ENCODE peak calls at places on chromosome 5, in six cellular contexts. One of them, this sample, is unnamed.

GRCh38 chr5:40687316-40687715 is 7.6 kb downstream of the PTGER4 start:
- DNase-seq in choroid plexus epithelial cell: no peak
- DNase-seq in cardiac muscle cell: no peak
- DNase-seq in mucosa of descending colon: no peak
- DNase-seq in thoracic aorta: no peak
- DNase-seq in AG04450: no peak
- DNase-seq in this sample: no peak

GRCh38 chr5:124285071-124285470 is 461.4 kb downstream of the ZNF608 start:
- DNase-seq in choroid plexus epithelial cell: no peak
- DNase-seq in mucosa of descending colon: peak; percentile 12
- DNase-seq in AG04450: no peak
- DNase-seq in thoracic aorta: no peak
- DNase-seq in cardiac muscle cell: no peak
- DNase-seq in this sample: no peak

GRCh38 chr5:38023353-38023752 is 183.5 kb upstream of the GDNF start:
- DNase-seq in thoracic aorta: no peak
- DNase-seq in cardiac muscle cell: no peak
- DNase-seq in choroid plexus epithelial cell: no peak
- DNase-seq in mucosa of descending colon: no peak
- DNase-seq in AG04450: no peak
- DNase-seq in this sample: no peak

GRCh38 chr5:164742025-164742424 is 1236.6 kb downstream of the MAT2B start:
- DNase-seq in thoracic aorta: no peak
- DNase-seq in AG04450: no peak
- DNase-seq in cardiac muscle cell: no peak
- DNase-seq in mucosa of descending colon: no peak
- DNase-seq in choroid plexus epithelial cell: no peak
- DNase-seq in this sample: no peak

GRCh38 chr5:67659288-67659687 is 462.7 kb upstream of the CD180 start:
- DNase-seq in mucosa of descending colon: no peak
- DNase-seq in thoracic aorta: no peak
- DNase-seq in AG04450: no peak
- DNase-seq in choroid plexus epithelial cell: no peak
- DNase-seq in cardiac muscle cell: no peak
- DNase-seq in this sample: no peak

GRCh38 chr5:149260761-149261160 is 10.9 kb upstream of the AFAP1L1 start:
- DNase-seq in thoracic aorta: no peak
- DNase-seq in mucosa of descending colon: no peak
- DNase-seq in cardiac muscle cell: no peak
- DNase-seq in AG04450: no peak
- DNase-seq in choroid plexus epithelial cell: no peak
- DNase-seq in this sample: no peak

GRCh38 chr5:74016373-74016772 is 390.4 kb downstream of the ARHGEF28 start:
- DNase-seq in mucosa of descending colon: no peak
- DNase-seq in thoracic aorta: no peak
- DNase-seq in AG04450: no peak
- DNase-seq in choroid plexus epithelial cell: no peak
- DNase-seq in cardiac muscle cell: no peak
- DNase-seq in this sample: no peak

GRCh38 chr5:159392881-159393280 is 62.6 kb upstream of the IL12B start:
- DNase-seq in cardiac muscle cell: no peak
- DNase-seq in AG04450: no peak
- DNase-seq in choroid plexus epithelial cell: no peak
- DNase-seq in mucosa of descending colon: no peak
- DNase-seq in thoracic aorta: no peak
- DNase-seq in this sample: no peak

GRCh38 chr5:149658299-149658698 is 71.8 kb upstream of the PPARGC1B start:
- DNase-seq in mucosa of descending colon: peak; percentile 57
- DNase-seq in cardiac muscle cell: no peak
- DNase-seq in AG04450: no peak
- DNase-seq in thoracic aorta: no peak
- DNase-seq in choroid plexus epithelial cell: no peak
- DNase-seq in this sample: no peak

GRCh38 chr5:83731638-83732037 is 11.0 kb upstream of the HAPLN1 start:
- DNase-seq in cardiac muscle cell: no peak
- DNase-seq in mucosa of descending colon: no peak
- DNase-seq in AG04450: no peak
- DNase-seq in choroid plexus epithelial cell: no peak
- DNase-seq in thoracic aorta: no peak
- DNase-seq in this sample: no peak

GRCh38 chr5:5891350-5891749 is 468.9 kb downstream of the ICE1 start:
- DNase-seq in thoracic aorta: no peak
- DNase-seq in AG04450: no peak
- DNase-seq in cardiac muscle cell: no peak
- DNase-seq in mucosa of descending colon: no peak
- DNase-seq in choroid plexus epithelial cell: peak; percentile 7
- DNase-seq in this sample: no peak

DNA sequence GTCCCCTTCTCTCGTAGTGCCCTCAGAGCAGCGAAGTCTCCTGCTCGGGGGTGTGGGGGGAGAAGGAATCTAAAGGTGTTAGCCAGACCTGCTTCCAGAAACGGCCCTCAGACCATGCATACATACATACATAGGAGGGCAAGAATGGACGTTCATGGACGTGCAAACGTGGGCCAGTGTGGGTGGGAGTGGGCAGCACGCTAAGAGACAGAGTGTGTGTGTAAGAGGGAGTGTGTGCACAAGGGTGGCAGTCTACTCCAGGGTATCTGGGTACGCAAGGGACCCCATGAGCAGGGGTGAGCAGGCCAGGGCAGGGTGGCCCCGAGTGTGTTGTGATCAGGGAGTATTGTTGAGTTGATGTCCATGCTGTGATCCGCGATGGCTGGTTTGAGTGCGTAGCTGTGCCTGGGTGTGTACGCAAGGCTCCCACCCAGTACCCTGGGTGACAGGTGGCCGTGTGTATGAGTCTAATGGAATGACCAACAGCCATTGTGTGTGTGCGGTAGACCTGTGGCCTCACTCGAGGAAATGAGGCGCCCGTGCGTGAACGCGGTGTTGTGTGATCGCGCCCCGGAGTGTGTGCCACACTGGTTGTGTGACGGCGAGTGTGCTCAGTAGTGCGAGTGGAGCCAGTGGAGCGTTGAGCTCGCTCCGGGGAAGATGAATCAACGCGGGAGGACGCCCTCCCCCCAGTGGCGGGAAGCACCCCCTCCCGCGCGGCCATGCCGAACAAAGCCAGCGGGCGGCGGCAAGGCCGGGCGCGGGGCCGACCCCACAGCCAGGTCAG is 826 bp downstream of the GPRIN1 start:
- DNase-seq in choroid plexus epithelial cell: no peak
- DNase-seq in cardiac muscle cell: no peak
- DNase-seq in AG04450: no peak
- DNase-seq in mucosa of descending colon: peak; percentile 15
- DNase-seq in thoracic aorta: no peak
- DNase-seq in this sample: no peak
- H3K4me3 ChIP-seq in choroid plexus epithelial cell: peak overlapping the region; percentile 65
- H3K4me3 ChIP-seq in cardiac muscle cell: peak overlapping the region; percentile 45
- H3K4me3 ChIP-seq in AG04450: peak overlapping the region; percentile 73
- H3K4me3 ChIP-seq in mucosa of descending colon: peak overlapping the region; percentile 32
- H3K4me3 ChIP-seq in thoracic aorta: peak overlapping the region; percentile 73
- H3K4me3 ChIP-seq in this sample: peak overlapping the region; percentile 22

DNA sequence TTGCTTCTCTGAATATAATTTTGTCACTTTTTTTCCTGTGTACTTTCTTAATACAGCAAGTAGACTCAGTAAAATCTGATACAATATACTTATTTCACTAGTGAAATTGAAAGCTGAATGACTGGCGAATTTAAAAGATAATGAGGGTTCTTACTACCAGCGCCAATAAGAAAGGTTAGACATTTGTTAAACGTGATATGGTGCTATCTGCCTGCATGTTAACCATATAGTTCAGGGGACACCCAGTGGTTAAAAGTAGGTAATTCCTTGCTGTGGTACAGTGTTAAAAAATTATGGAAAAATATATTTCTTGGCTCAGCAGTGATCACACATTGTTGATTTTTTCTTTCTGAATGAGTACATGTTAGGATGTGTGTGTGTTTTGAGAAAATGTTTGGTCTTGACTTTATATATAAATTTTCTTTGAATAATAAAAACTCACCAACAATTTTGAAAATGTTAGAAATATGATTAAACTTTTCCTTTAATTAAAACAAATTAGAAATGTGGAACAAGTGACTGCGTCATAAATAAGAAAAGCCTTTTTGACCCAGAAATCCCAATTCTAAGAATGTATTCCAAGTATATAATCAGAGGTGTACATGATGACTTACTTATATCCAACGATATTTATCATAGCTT is 25.8 kb downstream of the CAST start:
- DNase-seq in cardiac muscle cell: peak; percentile 41
- DNase-seq in thoracic aorta: no peak
- DNase-seq in choroid plexus epithelial cell: peak; percentile 87
- DNase-seq in AG04450: no peak
- DNase-seq in mucosa of descending colon: no peak
- DNase-seq in this sample: no peak
- TF ChIP-seq CTCF in cardiac muscle cell: peak; percentile 70
- TF ChIP-seq CTCF in thoracic aorta: peak; percentile 42
- TF ChIP-seq CTCF in choroid plexus epithelial cell: peak; percentile 67
- TF ChIP-seq CTCF in AG04450: peak; percentile 77
- TF ChIP-seq CTCF in mucosa of descending colon: no peak
- TF ChIP-seq CTCF in this sample: peak; percentile 37

DNA sequence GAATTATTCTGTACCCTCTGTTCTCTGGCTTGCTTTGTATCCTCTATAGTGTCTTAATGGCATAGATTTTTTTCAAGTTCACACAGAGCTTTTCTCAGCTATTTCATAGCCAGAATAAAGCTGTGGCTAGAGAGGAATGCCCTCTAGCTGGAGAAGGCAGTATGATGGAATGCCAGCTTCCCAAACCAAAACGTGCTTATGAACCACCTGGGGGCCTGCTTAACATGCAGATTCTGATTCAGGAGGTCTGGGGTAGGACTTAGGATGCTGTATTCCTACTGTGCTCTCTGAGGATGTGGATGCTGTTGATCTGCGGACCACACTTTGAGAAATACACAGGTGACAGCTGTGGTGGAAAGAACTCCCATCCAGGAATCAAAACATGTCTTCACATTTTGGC is 49.9 kb upstream of the DPYSL3 start:
- DNase-seq in cardiac muscle cell: no peak
- DNase-seq in choroid plexus epithelial cell: peak; percentile 21
- DNase-seq in thoracic aorta: no peak
- DNase-seq in AG04450: no peak
- DNase-seq in mucosa of descending colon: no peak
- DNase-seq in this sample: no peak
- H3K4me3 ChIP-seq in cardiac muscle cell: no peak overlapping the region
- H3K4me3 ChIP-seq in choroid plexus epithelial cell: no peak overlapping the region
- H3K4me3 ChIP-seq in thoracic aorta: no peak overlapping the region
- H3K4me3 ChIP-seq in AG04450: no peak overlapping the region
- H3K4me3 ChIP-seq in mucosa of descending colon: no peak overlapping the region
- H3K4me3 ChIP-seq in this sample: no peak overlapping the region

GRCh38 chr5:92042237-92042636 is 659.1 kb upstream of the ARRDC3 start:
- DNase-seq in mucosa of descending colon: no peak
- DNase-seq in AG04450: no peak
- DNase-seq in choroid plexus epithelial cell: no peak
- DNase-seq in cardiac muscle cell: no peak
- DNase-seq in thoracic aorta: no peak
- DNase-seq in this sample: no peak
- TF ChIP-seq CTCF in mucosa of descending colon: no peak
- TF ChIP-seq CTCF in AG04450: no peak
- TF ChIP-seq CTCF in choroid plexus epithelial cell: no peak
- TF ChIP-seq CTCF in cardiac muscle cell: no peak
- TF ChIP-seq CTCF in thoracic aorta: no peak
- TF ChIP-seq CTCF in this sample: no peak

GRCh38 chr5:91456928-91457571 is 73.9 kb upstream of the ARRDC3 start:
- DNase-seq in AG04450: no peak
- DNase-seq in mucosa of descending colon: no peak
- DNase-seq in cardiac muscle cell: no peak
- DNase-seq in choroid plexus epithelial cell: no peak
- DNase-seq in thoracic aorta: no peak
- DNase-seq in this sample: no peak
- H3K4me3 ChIP-seq in AG04450: no peak overlapping the region
- H3K4me3 ChIP-seq in mucosa of descending colon: no peak overlapping the region
- H3K4me3 ChIP-seq in cardiac muscle cell: no peak overlapping the region
- H3K4me3 ChIP-seq in choroid plexus epithelial cell: no peak overlapping the region
- H3K4me3 ChIP-seq in thoracic aorta: no peak overlapping the region
- H3K4me3 ChIP-seq in this sample: no peak overlapping the region

GRCh38 chr5:43631182-43631910 is 28.4 kb downstream of the NNT start:
- DNase-seq in AG04450: peak; percentile 60
- DNase-seq in cardiac muscle cell: peak; percentile 94
- DNase-seq in mucosa of descending colon: peak; percentile 67
- DNase-seq in thoracic aorta: no peak
- DNase-seq in choroid plexus epithelial cell: peak; percentile 91
- DNase-seq in this sample: no peak

GRCh38 chr5:43623048-43623447 is 20.1 kb downstream of the NNT start:
- DNase-seq in choroid plexus epithelial cell: no peak
- DNase-seq in thoracic aorta: no peak
- DNase-seq in AG04450: no peak
- DNase-seq in mucosa of descending colon: no peak
- DNase-seq in cardiac muscle cell: no peak
- DNase-seq in this sample: no peak

GRCh38 chr5:43627028-43627427 is 24.0 kb downstream of the NNT start:
- DNase-seq in thoracic aorta: no peak
- DNase-seq in choroid plexus epithelial cell: peak; percentile 84
- DNase-seq in cardiac muscle cell: peak; percentile 58
- DNase-seq in mucosa of descending colon: peak; percentile 43
- DNase-seq in AG04450: no peak
- DNase-seq in this sample: peak; percentile 38
- TF ChIP-seq CTCF in thoracic aorta: peak; percentile 41
- TF ChIP-seq CTCF in choroid plexus epithelial cell: peak; percentile 94
- TF ChIP-seq CTCF in cardiac muscle cell: peak; percentile 76
- TF ChIP-seq CTCF in mucosa of descending colon: peak; percentile 35
- TF ChIP-seq CTCF in AG04450: peak; percentile 76
- TF ChIP-seq CTCF in this sample: peak; percentile 20

GRCh38 chr5:136192015-136192525 is 892 bp downstream of the SMIM32 start:
- DNase-seq in mucosa of descending colon: peak; percentile 33
- DNase-seq in cardiac muscle cell: no peak
- DNase-seq in thoracic aorta: no peak
- DNase-seq in choroid plexus epithelial cell: peak; percentile 12
- DNase-seq in AG04450: no peak
- DNase-seq in this sample: no peak
- H3K4me3 ChIP-seq in mucosa of descending colon: peak overlapping the region; percentile 23
- H3K4me3 ChIP-seq in cardiac muscle cell: peak overlapping the region; percentile 57
- H3K4me3 ChIP-seq in thoracic aorta: peak overlapping the region; percentile 58
- H3K4me3 ChIP-seq in choroid plexus epithelial cell: peak overlapping the region; percentile 34
- H3K4me3 ChIP-seq in AG04450: peak overlapping the region; percentile 27
- H3K4me3 ChIP-seq in this sample: peak overlapping the region; percentile 33

GRCh38 chr5:122192477-122192876 is 63.1 kb downstream of the ZNF474 start:
- DNase-seq in thoracic aorta: no peak
- DNase-seq in AG04450: no peak
- DNase-seq in mucosa of descending colon: no peak
- DNase-seq in cardiac muscle cell: no peak
- DNase-seq in choroid plexus epithelial cell: no peak
- DNase-seq in this sample: no peak
- TF ChIP-seq CTCF in thoracic aorta: no peak
- TF ChIP-seq CTCF in AG04450: no peak
- TF ChIP-seq CTCF in mucosa of descending colon: no peak
- TF ChIP-seq CTCF in cardiac muscle cell: no peak
- TF ChIP-seq CTCF in choroid plexus epithelial cell: no peak
- TF ChIP-seq CTCF in this sample: no peak

DNA sequence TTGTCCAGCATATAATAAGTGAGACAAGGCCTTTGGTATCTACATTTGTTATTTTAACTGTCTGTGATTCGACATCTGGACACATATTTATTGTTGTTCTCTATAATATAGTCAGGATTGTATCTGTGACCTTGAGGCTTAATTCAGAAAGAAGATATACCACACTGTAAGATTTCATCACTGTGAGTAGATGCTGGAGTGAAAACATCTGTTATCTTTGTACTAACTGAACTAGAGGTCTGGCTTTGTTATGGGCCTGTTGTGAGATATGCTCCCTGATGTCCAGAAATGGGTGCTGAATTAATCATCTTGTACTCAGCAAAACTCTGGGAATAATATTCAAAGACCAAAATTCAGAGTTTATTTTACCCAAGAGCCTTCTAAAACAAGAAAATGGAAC is 148.5 kb downstream of the ISOC1 start:
- DNase-seq in choroid plexus epithelial cell: peak; percentile 3
- DNase-seq in mucosa of descending colon: no peak
- DNase-seq in AG04450: no peak
- DNase-seq in cardiac muscle cell: peak; percentile 3
- DNase-seq in thoracic aorta: no peak
- DNase-seq in this sample: no peak
- H3K4me3 ChIP-seq in choroid plexus epithelial cell: no peak overlapping the region
- H3K4me3 ChIP-seq in mucosa of descending colon: no peak overlapping the region
- H3K4me3 ChIP-seq in AG04450: no peak overlapping the region
- H3K4me3 ChIP-seq in cardiac muscle cell: no peak overlapping the region
- H3K4me3 ChIP-seq in thoracic aorta: no peak overlapping the region
- H3K4me3 ChIP-seq in this sample: no peak overlapping the region